ENCODE peak calls at places on chromosomes 5 and 9, in five cellular contexts. One of them, this sample, is unnamed.

GRCh38 chr9:68704804-68705635 is at the start of gene PIP5K1B:
- DNase-seq in posterior vena cava: peak
- DNase-seq in A172: no peak
- DNase-seq in A673: peak
- DNase-seq in CD8-positive, alpha-beta T cell: no peak
- DNase-seq in this sample: peak

GRCh38 chr9:136673088-136673969 is 10.6 kb downstream of the EGFL7 start:
- DNase-seq in posterior vena cava: no peak
- DNase-seq in A172: no peak
- DNase-seq in A673: no peak
- DNase-seq in CD8-positive, alpha-beta T cell: no peak
- DNase-seq in this sample: no peak

GRCh38 chr9:136847827-136848392 is 1.3 kb upstream of the PHPT1 start:
- DNase-seq in posterior vena cava: peak
- DNase-seq in A172: no peak
- DNase-seq in A673: peak
- DNase-seq in CD8-positive, alpha-beta T cell: peak
- DNase-seq in this sample: no peak

GRCh38 chr9:129944501-129945116 is 98.4 kb downstream of the FNBP1 start:
- DNase-seq in posterior vena cava: no peak
- DNase-seq in A172: no peak
- DNase-seq in A673: peak
- DNase-seq in CD8-positive, alpha-beta T cell: peak
- DNase-seq in this sample: no peak

GRCh38 chr5:52692039-52692438 is 95.7 kb upstream of the ITGA1 start:
- DNase-seq in posterior vena cava: no peak
- DNase-seq in A172: peak
- DNase-seq in A673: no peak
- DNase-seq in CD8-positive, alpha-beta T cell: no peak
- DNase-seq in this sample: no peak

GRCh38 chr5:172758077-172758835 is 12.7 kb downstream of the DUSP1 start:
- DNase-seq in posterior vena cava: peak
- DNase-seq in A172: peak
- DNase-seq in A673: peak
- DNase-seq in CD8-positive, alpha-beta T cell: no peak
- DNase-seq in this sample: peak

GRCh38 chr9:19665146-19665863 is 123.5 kb downstream of the SLC24A2 start:
- DNase-seq in posterior vena cava: no peak
- DNase-seq in A172: no peak
- DNase-seq in A673: no peak
- DNase-seq in CD8-positive, alpha-beta T cell: no peak
- DNase-seq in this sample: no peak

GRCh38 chr9:107809859-107810492 is 320.4 kb upstream of the KLF4 start:
- DNase-seq in posterior vena cava: no peak
- DNase-seq in A172: peak
- DNase-seq in A673: no peak
- DNase-seq in CD8-positive, alpha-beta T cell: no peak
- DNase-seq in this sample: no peak

GRCh38 chr9:135817951-135818717 is 89.2 kb downstream of the CAMSAP1 start:
- DNase-seq in posterior vena cava: no peak
- DNase-seq in A172: no peak
- DNase-seq in A673: no peak
- DNase-seq in CD8-positive, alpha-beta T cell: no peak
- DNase-seq in this sample: peak

GRCh38 chr5:159669559-159669958 is 246.7 kb upstream of the ADRA1B start:
- DNase-seq in posterior vena cava: no peak
- DNase-seq in A172: no peak
- DNase-seq in A673: no peak
- DNase-seq in CD8-positive, alpha-beta T cell: no peak
- DNase-seq in this sample: no peak

GRCh38 chr9:38126730-38127129 is 57.7 kb upstream of the SHB start:
- DNase-seq in posterior vena cava: peak
- DNase-seq in A172: peak
- DNase-seq in A673: peak
- DNase-seq in CD8-positive, alpha-beta T cell: no peak
- DNase-seq in this sample: no peak

GRCh38 chr9:111287127-111287526 is 42.9 kb downstream of the OR2K2 start:
- DNase-seq in posterior vena cava: no peak
- DNase-seq in A172: peak
- DNase-seq in A673: no peak
- DNase-seq in CD8-positive, alpha-beta T cell: no peak
- DNase-seq in this sample: no peak

GRCh38 chr5:138245717-138246116 is 28.7 kb downstream of the GFRA3 start:
- DNase-seq in posterior vena cava: peak
- DNase-seq in A172: no peak
- DNase-seq in A673: no peak
- DNase-seq in CD8-positive, alpha-beta T cell: no peak
- DNase-seq in this sample: no peak

GRCh38 chr5:108820983-108821382 is 73.3 kb downstream of the FER start:
- DNase-seq in posterior vena cava: no peak
- DNase-seq in A172: no peak
- DNase-seq in A673: no peak
- DNase-seq in CD8-positive, alpha-beta T cell: no peak
- DNase-seq in this sample: no peak

GRCh38 chr5:123512631-123513461 is 869 bp downstream of the CSNK1G3 start:
- DNase-seq in posterior vena cava: peak
- DNase-seq in A172: peak
- DNase-seq in A673: peak
- DNase-seq in CD8-positive, alpha-beta T cell: peak
- DNase-seq in this sample: peak

GRCh38 chr5:1757511-1757910 is 42.1 kb downstream of the MRPL36 start:
- DNase-seq in posterior vena cava: peak
- DNase-seq in A172: no peak
- DNase-seq in A673: no peak
- DNase-seq in CD8-positive, alpha-beta T cell: no peak
- DNase-seq in this sample: peak